ENCODE peak calls at places on chromosome 20, in six cellular contexts. One of them, this sample, is unnamed.

GRCh38 chr20:10910535-10911239 is 236.9 kb upstream of the JAG1 start:
- DNase-seq in EL: no peak
- DNase-seq in spleen: no peak
- DNase-seq in cardiac fibroblast: peak; percentile 76
- DNase-seq in epithelial cell of esophagus: no peak
- DNase-seq in A549: no peak
- DNase-seq in this sample: no peak

GRCh38 chr20:32603046-32603726 is 18.1 kb upstream of the NOL4L start:
- DNase-seq in EL: no peak
- DNase-seq in spleen: no peak
- DNase-seq in cardiac fibroblast: no peak
- DNase-seq in epithelial cell of esophagus: no peak
- DNase-seq in A549: no peak
- DNase-seq in this sample: no peak

GRCh38 chr20:51469046-51469445 is 73.5 kb downstream of the NFATC2 start:
- DNase-seq in EL: no peak
- DNase-seq in spleen: peak; percentile 34
- DNase-seq in cardiac fibroblast: no peak
- DNase-seq in epithelial cell of esophagus: no peak
- DNase-seq in A549: no peak
- DNase-seq in this sample: no peak

GRCh38 chr20:59783020-59784010 is 150.1 kb downstream of the SYCP2 start:
- DNase-seq in EL: peak; percentile 40
- DNase-seq in spleen: no peak
- DNase-seq in cardiac fibroblast: peak; percentile 36
- DNase-seq in epithelial cell of esophagus: peak; percentile 61
- DNase-seq in A549: peak; percentile 46
- DNase-seq in this sample: peak; percentile 54

GRCh38 chr20:43658068-43658722 is 8.7 kb upstream of the MYBL2 start:
- DNase-seq in EL: peak; percentile 41
- DNase-seq in spleen: peak; percentile 63
- DNase-seq in cardiac fibroblast: no peak
- DNase-seq in epithelial cell of esophagus: peak; percentile 11
- DNase-seq in A549: peak; percentile 37
- DNase-seq in this sample: no peak

GRCh38 chr20:35626386-35627001 is 10.9 kb downstream of the SPAG4 start:
- DNase-seq in EL: no peak
- DNase-seq in spleen: no peak
- DNase-seq in cardiac fibroblast: no peak
- DNase-seq in epithelial cell of esophagus: peak; percentile 76
- DNase-seq in A549: no peak
- DNase-seq in this sample: no peak

GRCh38 chr20:17768267-17768666 is 68.5 kb downstream of the BANF2 start:
- DNase-seq in EL: no peak
- DNase-seq in spleen: no peak
- DNase-seq in cardiac fibroblast: no peak
- DNase-seq in epithelial cell of esophagus: no peak
- DNase-seq in A549: no peak
- DNase-seq in this sample: no peak

GRCh38 chr20:45019764-45020126 is 53.4 kb downstream of the STK4 start:
- DNase-seq in EL: no peak
- DNase-seq in spleen: no peak
- DNase-seq in cardiac fibroblast: no peak
- DNase-seq in epithelial cell of esophagus: no peak
- DNase-seq in A549: no peak
- DNase-seq in this sample: no peak

GRCh38 chr20:31990958-31991705 is 19.1 kb upstream of the CCM2L start:
- DNase-seq in EL: no peak
- DNase-seq in spleen: no peak
- DNase-seq in cardiac fibroblast: no peak
- DNase-seq in epithelial cell of esophagus: no peak
- DNase-seq in A549: no peak
- DNase-seq in this sample: no peak

GRCh38 chr20:25239387-25240370 is 8.2 kb upstream of the PYGB start:
- DNase-seq in EL: no peak
- DNase-seq in spleen: no peak
- DNase-seq in cardiac fibroblast: no peak
- DNase-seq in epithelial cell of esophagus: no peak
- DNase-seq in A549: no peak
- DNase-seq in this sample: no peak

GRCh38 chr20:35907017-35907685 is 47.2 kb downstream of the SCAND1 start:
- DNase-seq in EL: no peak
- DNase-seq in spleen: no peak
- DNase-seq in cardiac fibroblast: peak; percentile 35
- DNase-seq in epithelial cell of esophagus: no peak
- DNase-seq in A549: no peak
- DNase-seq in this sample: no peak

GRCh38 chr20:3932277-3933073 is 43.3 kb downstream of the PANK2 start:
- DNase-seq in EL: peak; percentile 40
- DNase-seq in spleen: no peak
- DNase-seq in cardiac fibroblast: no peak
- DNase-seq in epithelial cell of esophagus: no peak
- DNase-seq in A549: no peak
- DNase-seq in this sample: no peak

GRCh38 chr20:49965781-49966304 is 16.9 kb upstream of the SNAI1 start:
- DNase-seq in EL: no peak
- DNase-seq in spleen: peak; percentile 29
- DNase-seq in cardiac fibroblast: no peak
- DNase-seq in epithelial cell of esophagus: peak; percentile 72
- DNase-seq in A549: no peak
- DNase-seq in this sample: no peak

GRCh38 chr20:22455259-22455658 is 129.1 kb downstream of the FOXA2 start:
- DNase-seq in EL: no peak
- DNase-seq in spleen: no peak
- DNase-seq in cardiac fibroblast: no peak
- DNase-seq in epithelial cell of esophagus: no peak
- DNase-seq in A549: no peak
- DNase-seq in this sample: no peak

GRCh38 chr20:17556842-17557674 is 12.8 kb upstream of the DSTN start:
- DNase-seq in EL: peak; percentile 57
- DNase-seq in spleen: no peak
- DNase-seq in cardiac fibroblast: peak; percentile 58
- DNase-seq in epithelial cell of esophagus: peak; percentile 65
- DNase-seq in A549: no peak
- DNase-seq in this sample: no peak

GRCh38 chr20:43953919-43954617 is 39.4 kb downstream of the TOX2 start:
- DNase-seq in EL: peak; percentile 57
- DNase-seq in spleen: peak; percentile 64
- DNase-seq in cardiac fibroblast: no peak
- DNase-seq in epithelial cell of esophagus: no peak
- DNase-seq in A549: no peak
- DNase-seq in this sample: no peak

GRCh38 chr20:30985386-30985785 is 272.1 kb upstream of the DEFB115 start:
- DNase-seq in EL: no peak
- DNase-seq in spleen: peak; percentile 30
- DNase-seq in cardiac fibroblast: no peak
- DNase-seq in epithelial cell of esophagus: no peak
- DNase-seq in A549: no peak
- DNase-seq in this sample: no peak

GRCh38 chr20:46963196-46963529 is 68.5 kb downstream of the EYA2 start:
- DNase-seq in EL: no peak
- DNase-seq in spleen: peak; percentile 29
- DNase-seq in cardiac fibroblast: no peak
- DNase-seq in epithelial cell of esophagus: peak; percentile 27
- DNase-seq in A549: no peak
- DNase-seq in this sample: no peak

GRCh38 chr20:63044605-63045004 is 37.8 kb upstream of the BHLHE23 start:
- DNase-seq in EL: no peak
- DNase-seq in spleen: peak; percentile 27
- DNase-seq in cardiac fibroblast: no peak
- DNase-seq in epithelial cell of esophagus: no peak
- DNase-seq in A549: no peak
- DNase-seq in this sample: no peak

GRCh38 chr20:12837646-12838045 is 171.1 kb upstream of the SPTLC3 start:
- DNase-seq in EL: no peak
- DNase-seq in spleen: no peak
- DNase-seq in cardiac fibroblast: no peak
- DNase-seq in epithelial cell of esophagus: peak; percentile 54
- DNase-seq in A549: no peak
- DNase-seq in this sample: no peak

GRCh38 chr20:46368902-46369268 is 37.5 kb downstream of the ELMO2 start:
- DNase-seq in EL: no peak
- DNase-seq in spleen: no peak
- DNase-seq in cardiac fibroblast: no peak
- DNase-seq in epithelial cell of esophagus: no peak
- DNase-seq in A549: no peak
- DNase-seq in this sample: no peak

GRCh38 chr20:13008761-13009681 is at the start of gene SPTLC3:
- DNase-seq in EL: peak; percentile 33
- DNase-seq in spleen: no peak
- DNase-seq in cardiac fibroblast: peak; percentile 68
- DNase-seq in epithelial cell of esophagus: peak; percentile 73
- DNase-seq in A549: no peak
- DNase-seq in this sample: no peak

GRCh38 chr20:11181964-11182363 is 508.2 kb upstream of the JAG1 start:
- DNase-seq in EL: no peak
- DNase-seq in spleen: no peak
- DNase-seq in cardiac fibroblast: no peak
- DNase-seq in epithelial cell of esophagus: no peak
- DNase-seq in A549: no peak
- DNase-seq in this sample: no peak

GRCh38 chr20:53154540-53154939 is 182.4 kb downstream of the TSHZ2 start:
- DNase-seq in EL: no peak
- DNase-seq in spleen: no peak
- DNase-seq in cardiac fibroblast: peak; percentile 20
- DNase-seq in epithelial cell of esophagus: peak; percentile 29
- DNase-seq in A549: no peak
- DNase-seq in this sample: no peak

GRCh38 chr20:48260370-48260769 is 475.1 kb upstream of the SULF2 start:
- DNase-seq in EL: no peak
- DNase-seq in spleen: no peak
- DNase-seq in cardiac fibroblast: no peak
- DNase-seq in epithelial cell of esophagus: no peak
- DNase-seq in A549: no peak
- DNase-seq in this sample: no peak

GRCh38 chr20:3165473-3166337 is 6.0 kb upstream of the FASTKD5 start:
- DNase-seq in EL: no peak
- DNase-seq in spleen: no peak
- DNase-seq in cardiac fibroblast: peak; percentile 81
- DNase-seq in epithelial cell of esophagus: peak; percentile 20
- DNase-seq in A549: no peak
- DNase-seq in this sample: no peak

GRCh38 chr20:35575958-35576357 is 34.1 kb downstream of the ERGIC3 start:
- DNase-seq in EL: no peak
- DNase-seq in spleen: no peak
- DNase-seq in cardiac fibroblast: no peak
- DNase-seq in epithelial cell of esophagus: peak; percentile 89
- DNase-seq in A549: no peak
- DNase-seq in this sample: no peak

GRCh38 chr20:9392892-9393857 is 121.2 kb upstream of the LAMP5 start:
- DNase-seq in EL: peak; percentile 69
- DNase-seq in spleen: no peak
- DNase-seq in cardiac fibroblast: peak; percentile 78
- DNase-seq in epithelial cell of esophagus: peak; percentile 70
- DNase-seq in A549: peak; percentile 62
- DNase-seq in this sample: peak; percentile 56

GRCh38 chr20:54355631-54356280 is 119.6 kb upstream of the DOK5 start:
- DNase-seq in EL: no peak
- DNase-seq in spleen: no peak
- DNase-seq in cardiac fibroblast: peak; percentile 26
- DNase-seq in epithelial cell of esophagus: peak; percentile 53
- DNase-seq in A549: no peak
- DNase-seq in this sample: no peak

GRCh38 chr20:36895036-36895435 is 19.1 kb downstream of the TLDC2 start:
- DNase-seq in EL: no peak
- DNase-seq in spleen: no peak
- DNase-seq in cardiac fibroblast: no peak
- DNase-seq in epithelial cell of esophagus: no peak
- DNase-seq in A549: no peak
- DNase-seq in this sample: no peak